ENCODE peak calls at places on chromosome 4, in four cellular contexts. I is MM.1S, J is GM06990, Q is heart right ventricle. C is an unnamed sample.

GRCh38 chr4:28555851-28556250 is 1695.2 kb downstream of the STIM2 start:
- DNase-seq in I (no peak), J (no peak), Q (no peak), C (no peak)

GRCh38 chr4:109294006-109294405 is 8.5 kb downstream of the COL25A1 start:
- DNase-seq in I (peak; percentile 66), J (peak; percentile 8), Q (no peak), C (peak; percentile 64)

GRCh38 chr4:10315638-10316037 is 141.6 kb downstream of the ZNF518B start:
- DNase-seq in I (no peak), J (no peak), Q (no peak), C (no peak)

GRCh38 chr4:121127100-121127499 is 37.0 kb downstream of the TNIP3 start:
- DNase-seq in I (no peak), J (no peak), Q (no peak), C (no peak)

GRCh38 chr4:20075479-20075878 is 176.2 kb upstream of the SLIT2 start:
- DNase-seq in I (no peak), J (no peak), Q (no peak), C (no peak)

GRCh38 chr4:48047421-48047844 is 30.9 kb downstream of the NIPAL1 start:
- DNase-seq in I (peak; percentile 73), J (peak; percentile 82), Q (no peak), C (peak; percentile 89)

GRCh38 chr4:1210241-1210841 is 38.0 kb upstream of the SPON2 start:
- DNase-seq in I (no peak), J (no peak), Q (no peak), C (no peak)

GRCh38 chr4:59987289-59987688 is 1212.8 kb upstream of the ADGRL3 start:
- DNase-seq in I (no peak), J (no peak), Q (no peak), C (no peak)

GRCh38 chr4:153533387-153533786 is 67.2 kb downstream of the TMEM131L start:
- DNase-seq in I (no peak), J (no peak), Q (no peak), C (no peak)

GRCh38 chr4:48173055-48173991 is 39.3 kb upstream of the TXK start:
- DNase-seq in I (no peak), J (no peak), Q (no peak), C (peak; percentile 70)

GRCh38 chr4:189502841-189503240 is 437.8 kb upstream of the FRG1 start:
- DNase-seq in I (no peak), J (no peak), Q (no peak), C (no peak)

GRCh38 chr4:84652478-84652877 is 69.6 kb downstream of the CDS1 start:
- DNase-seq in I (no peak), J (no peak), Q (no peak), C (no peak)

GRCh38 chr4:127244515-127244914 is 388.2 kb upstream of the INTU start:
- DNase-seq in I (no peak), J (no peak), Q (no peak), C (no peak)

GRCh38 chr4:88356771-88357170 is 21.9 kb upstream of the HERC6 start:
- DNase-seq in I (no peak), J (no peak), Q (no peak), C (no peak)

GRCh38 chr4:10157478-10158354 is 41.1 kb upstream of the WDR1 start:
- DNase-seq in I (peak; percentile 53), J (no peak), Q (peak; percentile 46), C (peak; percentile 64)

GRCh38 chr4:172481802-172482508 is 668.8 kb downstream of the GALNTL6 start:
- DNase-seq in I (no peak), J (no peak), Q (no peak), C (no peak)

GRCh38 chr4:19924761-19925160 is 326.9 kb upstream of the SLIT2 start:
- DNase-seq in I (peak; percentile 40), J (no peak), Q (no peak), C (no peak)

GRCh38 chr4:99649778-99650177 is 7.8 kb downstream of the C4orf54 start:
- DNase-seq in I (no peak), J (no peak), Q (no peak), C (no peak)

GRCh38 chr4:128558896-128559669 is 250.4 kb upstream of the JADE1 start:
- DNase-seq in I (peak; percentile 64), J (no peak), Q (no peak), C (no peak)

GRCh38 chr4:52915730-52916129 is 53.6 kb downstream of the RASL11B start:
- DNase-seq in I (no peak), J (no peak), Q (no peak), C (no peak)

GRCh38 chr4:31089815-31090214 is 369.6 kb downstream of the PCDH7 start:
- DNase-seq in I (peak; percentile 34), J (no peak), Q (peak; percentile 67), C (no peak)

GRCh38 chr4:40240040-40240653 is 43.3 kb downstream of the RHOH start:
- DNase-seq in I (no peak), J (no peak), Q (no peak), C (no peak)

GRCh38 chr4:142156246-142156645 is 519.9 kb downstream of the IL15 start:
- DNase-seq in I (no peak), J (no peak), Q (no peak), C (no peak)
- TF ChIP-seq CTCF in I (no peak), J (no peak), Q (no peak), C (no peak)

DNA sequence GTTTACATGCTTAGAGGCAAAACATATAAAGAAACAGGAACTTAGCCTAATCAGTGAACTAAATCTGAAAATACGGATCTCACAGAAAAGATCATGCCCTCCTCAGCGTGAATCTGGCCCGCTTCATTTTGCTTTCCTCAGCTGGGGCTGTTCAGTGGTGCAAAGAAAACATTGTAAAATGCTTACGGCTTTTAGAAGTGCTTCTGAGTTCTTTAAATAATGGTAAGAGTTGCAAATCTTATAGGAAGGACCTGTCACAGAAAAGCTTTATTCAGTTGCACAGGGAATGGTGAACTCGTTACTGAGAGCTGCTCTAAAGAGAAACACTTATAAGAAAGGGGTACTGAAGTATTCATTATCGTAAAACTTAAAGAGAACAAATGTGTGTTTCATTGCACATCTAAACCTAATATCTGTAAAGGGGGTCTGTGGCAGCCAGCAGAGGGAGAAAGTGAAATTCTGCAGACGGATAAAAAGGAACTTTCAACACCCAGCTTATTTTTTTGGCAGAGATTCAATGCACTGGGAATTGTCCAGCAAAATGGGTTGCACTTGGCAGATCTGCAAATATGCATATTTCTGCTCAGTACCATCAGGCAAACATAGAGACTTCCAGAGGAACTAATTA is 139.2 kb upstream of the ANK2 start:
- DNase-seq in I (no peak), J (no peak), Q (peak; percentile 11), C (no peak)
- H3K4me3 ChIP-seq in I (no peak overlapping the region), J (peak overlapping the region; percentile 35), Q (no peak overlapping the region), C (peak overlapping the region; percentile 36)

GRCh38 chr4:7653510-7654414 is 219.0 kb upstream of the PSAPL1 start:
- DNase-seq in I (no peak), J (no peak), Q (no peak), C (no peak)
- TF ChIP-seq CTCF in I (no peak), J (no peak), Q (no peak), C (no peak)

GRCh38 chr4:92305878-92306520 is 2.2 kb downstream of the GRID2 start:
- DNase-seq in I (no peak), J (no peak), Q (no peak), C (no peak)

GRCh38 chr4:92304636-92305035 is 870 bp downstream of the GRID2 start:
- DNase-seq in I (no peak), J (no peak), Q (no peak), C (no peak)

GRCh38 chr4:92303621-92304027 is at the start of gene GRID2:
- DNase-seq in I (no peak), J (no peak), Q (no peak), C (no peak)

GRCh38 chr4:92305148-92305877 is 1.5 kb downstream of the GRID2 start:
- DNase-seq in I (peak; percentile 59), J (no peak), Q (peak; percentile 17), C (peak; percentile 3)

DNA sequence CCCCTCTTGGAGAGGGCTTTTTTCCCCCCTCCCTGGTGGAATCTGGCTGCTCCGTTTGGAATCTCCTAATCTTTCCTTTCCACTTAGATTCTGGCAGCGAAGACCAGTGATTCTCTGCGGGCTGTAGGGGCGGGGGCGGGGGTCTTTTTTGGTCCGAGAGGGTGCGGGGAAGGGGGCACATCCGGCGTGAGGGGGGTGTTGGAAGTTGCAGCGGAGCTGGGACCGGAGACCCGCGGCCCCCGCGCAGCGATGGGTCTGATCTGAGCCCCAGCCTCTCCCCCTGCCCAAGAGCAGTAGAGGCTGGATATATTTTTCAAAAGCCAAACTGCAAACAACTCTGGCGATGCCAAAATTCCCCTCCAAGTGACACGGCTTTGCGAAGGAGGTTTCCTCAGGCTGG is 307 bp downstream of the GRID2 start:
- DNase-seq in I (no peak), J (no peak), Q (no peak), C (no peak)
- H3K4me3 ChIP-seq in I (peak overlapping the region; percentile 61), J (no peak overlapping the region), Q (peak overlapping the region; percentile 23), C (no peak overlapping the region)